ENCODE peak calls at places on chromosome 17, in nine cellular contexts. W, Q, S, H, Y, U, M, G and F are unnamed samples. For H3K4me1, the result is how much of the 10 kb centered on the place peaks cover.

GRCh38 chr17:73592531-73592961 is 51.7 kb downstream of the SDK2 start:
- DNase-seq in H (no peak), S (no peak), Q (no peak), M (no peak), U (no peak), G (no peak), W (no peak), Y (no peak), F (peak)

GRCh38 chr17:71342726-71343125 is 778.1 kb upstream of the SOX9 start:
- DNase-seq in S (no peak), U (no peak), Q (no peak), Y (no peak), W (no peak), G (no peak), M (no peak), H (no peak), F (no peak)

GRCh38 chr17:7497636-7498035 is 13.5 kb downstream of the POLR2A start:
- DNase-seq in H (no peak), S (no peak), G (no peak), W (no peak), U (no peak), Y (no peak), M (no peak), Q (no peak), F (no peak)

GRCh38 chr17:52150935-52151334 is 7.6 kb downstream of the CA10 start:
- DNase-seq in U (no peak), S (no peak), W (no peak), G (no peak), Q (no peak), M (no peak), Y (no peak), H (no peak), F (no peak)

GRCh38 chr17:37752482-37752881 is 7.6 kb upstream of the HNF1B start:
- DNase-seq in Q (no peak), Y (no peak), H (no peak), G (no peak), M (no peak), S (no peak), U (no peak), W (no peak), F (no peak)

GRCh38 chr17:78196712-78197111 is 9.6 kb downstream of the AFMID start:
- DNase-seq in W (no peak), U (no peak), Q (no peak), G (no peak), H (no peak), S (no peak), M (no peak), Y (no peak), F (no peak)

GRCh38 chr17:6374271-6374691 is 60.6 kb downstream of the AIPL1 start:
- DNase-seq in G (no peak), Y (no peak), S (no peak), Q (no peak), H (no peak), W (no peak), U (no peak), M (peak), F (no peak)

GRCh38 chr17:28575126-28575795 is 1.4 kb downstream of the ALDOC start:
- DNase-seq in U (no peak), G (no peak), H (no peak), M (peak), Y (no peak), S (no peak), Q (no peak), W (no peak), F (no peak)

GRCh38 chr17:83154311-83155127 is 75.1 kb downstream of the METRNL start:
- DNase-seq in M (no peak), Y (no peak), Q (no peak), G (peak), H (no peak), S (no peak), U (peak), W (no peak), F (no peak)

GRCh38 chr17:2179615-2180295 is 123.8 kb downstream of the SMG6 start:
- DNase-seq in H (no peak), U (peak), M (no peak), W (peak), G (peak), Y (peak), Q (peak), S (peak), F (no peak)

GRCh38 chr17:74444406-74444805 is 12.5 kb downstream of the GPRC5C start:
- DNase-seq in S (no peak), M (no peak), H (no peak), Q (no peak), U (no peak), Y (no peak), G (peak), W (peak), F (no peak)

GRCh38 chr17:3968886-3969524 is 4.8 kb upstream of the ATP2A3 start:
- DNase-seq in S (no peak), Y (no peak), Q (no peak), U (no peak), W (no peak), G (no peak), H (no peak), M (no peak), F (no peak)

GRCh38 chr17:40458001-40458791 is 14.9 kb downstream of the IGFBP4 start:
- DNase-seq in G (peak), Y (no peak), U (no peak), S (no peak), Q (no peak), H (no peak), M (no peak), W (peak), F (no peak)

GRCh38 chr17:7238418-7239090 is 703 bp downstream of the PHF23 start:
- DNase-seq in Q (no peak), W (no peak), M (no peak), S (peak), Y (no peak), U (no peak), H (no peak), G (peak), F (no peak)

GRCh38 chr17:27293898-27294688 is at the start of gene WSB1:
- DNase-seq in M (peak), W (peak), G (peak), U (peak), Y (peak), H (peak), S (peak), Q (peak), F (peak)

GRCh38 chr17:41505836-41506767 is 690 bp upstream of the KRT13 start:
- DNase-seq in H (no peak), W (no peak), M (no peak), U (no peak), S (no peak), Y (no peak), Q (no peak), G (no peak), F (no peak)

GRCh38 chr17:40445769-40446468 is 2.7 kb downstream of the IGFBP4 start:
- DNase-seq in G (no peak), S (no peak), M (peak), W (no peak), Q (no peak), U (no peak), H (no peak), Y (no peak), F (no peak)

GRCh38 chr17:29847527-29847931 is 82.5 kb downstream of the SSH2 start:
- DNase-seq in Y (no peak), M (peak), U (no peak), W (no peak), S (no peak), G (no peak), H (no peak), Q (no peak), F (no peak)

GRCh38 chr17:63426041-63426916 is 19.8 kb downstream of the CYB561 start:
- DNase-seq in Q (no peak), G (peak), H (no peak), M (no peak), W (no peak), S (no peak), U (no peak), Y (no peak), F (no peak)

GRCh38 chr17:15649861-15650391 is 30.4 kb upstream of the FBXW10B start:
- DNase-seq in W (peak), G (peak), M (no peak), Q (no peak), S (peak), U (peak), Y (peak), H (no peak), F (no peak)

GRCh38 chr17:28549274-28550132 is 2.9 kb downstream of the UNC119 start:
- DNase-seq in W (no peak), H (no peak), S (no peak), U (no peak), Y (no peak), Q (no peak), M (no peak), G (no peak), F (peak)

GRCh38 chr17:2406903-2407790 is 6.3 kb upstream of the MNT start:
- DNase-seq in U (no peak), W (peak), Q (no peak), G (peak), S (peak), Y (peak), M (no peak), H (no peak), F (no peak)

DNA sequence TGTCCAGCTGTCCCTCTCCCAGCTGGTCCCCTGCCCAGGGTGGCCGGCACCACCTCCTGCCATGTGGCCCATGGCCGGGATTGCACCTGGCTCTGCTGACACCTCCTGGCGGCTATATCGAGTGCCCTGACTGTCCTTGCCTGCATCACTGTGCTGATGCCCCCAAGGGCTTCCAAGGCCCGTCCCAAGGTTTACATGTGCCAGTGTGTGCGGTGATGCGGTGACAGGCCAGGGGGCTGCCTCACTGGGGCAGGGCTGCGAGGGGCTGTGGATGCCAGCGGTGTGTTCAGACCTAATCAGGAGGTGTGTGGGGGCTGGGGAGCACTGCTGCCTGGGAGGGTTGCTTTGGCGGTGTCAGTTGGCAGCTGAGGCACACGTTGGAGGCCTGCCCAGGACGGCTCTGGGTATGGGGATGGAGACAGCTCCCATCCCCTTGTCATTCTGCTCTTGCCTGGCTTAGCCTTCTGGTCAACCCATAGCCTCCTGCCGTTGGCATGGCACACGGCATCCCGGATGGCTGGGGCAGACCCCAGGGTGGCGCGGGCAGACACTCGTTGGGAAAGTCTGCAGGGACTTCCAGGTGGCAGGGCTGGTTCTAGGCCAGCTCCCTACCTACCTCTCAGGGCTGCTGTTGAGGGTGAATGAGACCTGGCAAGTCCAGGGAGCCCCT is 5.5 kb downstream of the MAP2K3 start:
- DNase-seq in W (no peak), H (no peak), G (peak), U (no peak), Y (no peak), S (no peak), Q (no peak), M (no peak), F (no peak)
- H3K27ac ChIP-seq in W (peak), H (no peak), G (peak), U (peak), Y (peak), S (no peak), Q (no peak), M (no peak), F (peak)

GRCh38 chr17:19464033-19465026 is 53.3 kb downstream of the RNF112 start:
- DNase-seq in H (no peak), Q (no peak), G (peak), W (peak), U (no peak), M (no peak), Y (no peak), S (no peak), F (peak)

GRCh38 chr17:19457830-19458271 is 46.8 kb downstream of the RNF112 start:
- DNase-seq in G (no peak), H (no peak), U (no peak), W (no peak), Y (no peak), M (peak), S (no peak), Q (no peak), F (peak)

GRCh38 chr17:19460695-19461094 is 49.7 kb downstream of the RNF112 start:
- DNase-seq in M (peak), S (peak), Q (no peak), U (no peak), G (peak), W (no peak), Y (peak), H (no peak), F (peak)

GRCh38 chr17:19461139-19461538 is 50.1 kb downstream of the RNF112 start:
- DNase-seq in H (peak), M (peak), S (no peak), Q (no peak), U (no peak), W (no peak), Y (no peak), G (no peak), F (peak)

DNA sequence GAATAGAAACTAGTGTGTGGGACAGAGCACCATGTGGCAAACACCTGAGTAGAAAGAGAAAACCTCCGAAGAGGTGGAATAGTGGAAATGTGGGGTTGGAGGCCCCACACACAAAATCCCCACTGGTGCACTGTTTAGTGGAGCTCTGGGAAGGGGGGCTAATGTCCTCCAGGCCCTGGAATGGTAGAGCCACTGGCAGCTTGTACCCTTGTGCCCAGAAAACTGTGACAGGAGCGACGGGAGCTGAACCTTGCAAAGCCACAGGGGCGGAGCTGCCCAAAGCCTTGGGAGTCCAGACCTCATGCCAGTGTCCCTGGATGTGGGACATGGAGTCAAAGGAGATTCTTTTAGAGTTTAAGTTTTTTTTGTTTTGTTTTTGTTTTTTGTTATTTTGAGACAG is 50.6 kb downstream of the RNF112 start:
- DNase-seq in Y (no peak), H (no peak), W (no peak), M (no peak), G (no peak), U (no peak), S (no peak), Q (no peak), F (peak)
- H3K4me1 ChIP-seq in Y (under half), H (under half), W (under half), M (half or more), G (under half), U (under half), S (under half), Q (under half), F (under half)

GRCh38 chr17:77096570-77097214 is 44.1 kb upstream of the SEC14L1 start:
- DNase-seq in W (peak), Q (peak), M (peak), H (no peak), S (peak), U (no peak), G (no peak), Y (no peak), F (no peak)
- TF ChIP-seq POLR2AphosphoS5 in W (peak), Q (peak), M (no peak), H (no peak), S (no peak), U (no peak), G (peak), Y (no peak), F (no peak)

DNA sequence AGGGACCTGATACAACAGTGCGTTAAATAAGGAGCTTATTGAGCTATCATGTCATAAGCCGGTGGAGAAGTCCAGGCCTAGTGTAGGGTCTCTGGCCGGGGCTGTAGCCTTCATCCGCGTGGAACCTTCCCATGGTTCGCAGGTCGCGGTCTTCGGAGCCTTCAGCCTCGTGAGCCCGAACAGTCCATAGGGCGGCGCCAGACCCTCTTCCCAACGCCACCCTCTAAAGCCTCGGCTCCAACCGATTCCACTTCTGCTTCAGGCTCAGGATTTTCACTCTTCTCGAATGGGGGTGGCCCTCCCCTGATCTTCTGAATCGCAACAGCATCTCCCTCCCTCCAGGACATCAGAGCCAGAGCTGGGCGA is 10.3 kb upstream of the BRCA1 start:
- DNase-seq in W (no peak), Q (no peak), H (no peak), S (no peak), U (no peak), M (peak), Y (no peak), G (peak), F (no peak)
- H3K27ac ChIP-seq in W (no peak), Q (no peak), H (no peak), S (no peak), U (no peak), M (no peak), Y (no peak), G (no peak), F (no peak)

DNA sequence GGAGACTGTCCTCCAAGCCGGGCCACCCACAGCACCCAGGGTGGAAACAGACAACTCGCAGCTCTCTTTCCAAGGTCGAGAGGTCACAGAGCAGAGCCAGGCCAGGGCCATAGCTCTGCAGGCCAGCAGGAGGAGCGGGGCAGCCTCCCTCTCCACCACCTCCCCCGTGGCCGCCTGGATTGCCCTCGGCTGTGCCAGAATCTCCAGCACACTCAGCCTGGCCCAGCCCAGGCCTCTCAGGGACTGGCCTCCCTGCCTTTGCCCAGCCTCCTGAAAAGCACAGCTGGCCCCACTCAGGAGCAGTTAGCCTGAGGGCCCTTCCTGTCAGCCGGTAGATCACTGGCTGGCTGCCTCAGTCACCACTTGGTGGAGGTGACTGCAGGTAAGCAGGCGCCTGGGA is 85.8 kb upstream of the SEC14L1 start:
- DNase-seq in U (no peak), H (no peak), Q (no peak), M (no peak), Y (no peak), S (no peak), W (no peak), G (no peak), F (no peak)
- H3K4me1 ChIP-seq in U (under half), H (under half), Q (under half), M (under half), Y (under half), S (under half), W (under half), G (under half), F (under half)